ENCODE peak calls at places on chromosomes 16 and 17, in four cellular contexts. E is H9, P is fibroblast of pulmonary artery, X is cardiac fibroblast. S is an unnamed sample.
A peak's percentile ranks its signal among the peaks of the same experiment; 100 is the strongest.

GRCh38 chr17:76135810-76136188 is 5.2 kb downstream of the FOXJ1 start:
- DNase-seq in P (no peak), E (peak; percentile 62), X (no peak), S (peak; percentile 61)

GRCh38 chr17:57735707-57736106 is 9.4 kb downstream of the CCDC182 start:
- DNase-seq in P (no peak), E (peak; percentile 77), X (no peak), S (no peak)

GRCh38 chr16:83305092-83305491 is 502.7 kb upstream of the HSBP1 start:
- DNase-seq in E (no peak), X (peak; percentile 91), P (peak; percentile 92), S (no peak)

GRCh38 chr17:17110520-17110919 is 68.3 kb downstream of the MPRIP start:
- DNase-seq in P (no peak), E (no peak), X (no peak), S (peak; percentile 21)

GRCh38 chr17:78976907-78977680 is 2.6 kb downstream of the LGALS3BP start:
- DNase-seq in P (no peak), X (no peak), E (no peak), S (no peak)

GRCh38 chr16:85049864-85050263 is 22.3 kb downstream of the KIAA0513 start:
- DNase-seq in E (no peak), P (no peak), X (no peak), S (no peak)

GRCh38 chr16:87979352-87979751 is 28.1 kb downstream of the BANP start:
- DNase-seq in P (no peak), X (no peak), E (no peak), S (no peak)

GRCh38 chr17:40485851-40486512 is 15.4 kb downstream of the TNS4 start:
- DNase-seq in X (peak; percentile 100), P (peak; percentile 100), E (no peak), S (no peak)

GRCh38 chr17:49407981-49408501 is 6.6 kb downstream of the PHB1 start:
- DNase-seq in X (peak; percentile 54), E (peak; percentile 92), P (peak; percentile 62), S (no peak)

GRCh38 chr17:31283841-31284240 is 13.2 kb downstream of the OMG start:
- DNase-seq in P (no peak), X (no peak), E (no peak), S (no peak)

GRCh38 chr17:77405867-77406513 is 265.2 kb downstream of the SEC14L1 start:
- DNase-seq in P (no peak), X (no peak), E (no peak), S (no peak)

GRCh38 chr17:79047923-79048825 is 24.2 kb downstream of the C1QTNF1 start:
- DNase-seq in X (peak; percentile 72), P (no peak), E (no peak), S (peak; percentile 86)

GRCh38 chr17:76642994-76643393 is 563 bp downstream of the ST6GALNAC1 start:
- DNase-seq in X (no peak), P (no peak), E (no peak), S (no peak)

GRCh38 chr17:77446959-77447634 is 306.3 kb downstream of the SEC14L1 start:
- DNase-seq in X (no peak), P (no peak), E (no peak), S (no peak)

GRCh38 chr16:66273644-66274334 is 92.7 kb upstream of the CDH5 start:
- DNase-seq in X (peak; percentile 68), P (peak; percentile 44), E (peak; percentile 55), S (no peak)

GRCh38 chr16:77885596-77886295 is 97.4 kb downstream of the VAT1L start:
- DNase-seq in P (no peak), X (peak; percentile 7), E (no peak), S (no peak)

GRCh38 chr16:9499921-9500593 is 408.6 kb downstream of the HAPSTR1 start:
- DNase-seq in E (peak; percentile 52), P (no peak), X (no peak), S (no peak)

GRCh38 chr16:65601781-65602180 is 479.9 kb upstream of the CDH11 start:
- DNase-seq in E (no peak), X (no peak), P (no peak), S (no peak)

GRCh38 chr17:7854078-7854777 is 638 bp upstream of the TMEM88 start:
- DNase-seq in P (no peak), E (peak; percentile 36), X (no peak), S (peak; percentile 93)

GRCh38 chr17:78745407-78746088 is 36.5 kb downstream of the CYTH1 start:
- DNase-seq in E (no peak), P (peak; percentile 69), X (peak; percentile 66), S (no peak)

GRCh38 chr17:41415411-41415810 is 9.0 kb downstream of the KRT37 start:
- DNase-seq in P (no peak), X (no peak), E (no peak), S (no peak)

GRCh38 chr16:89690392-89690901 is 4.0 kb downstream of the CDK10 start:
- DNase-seq in E (no peak), P (no peak), X (no peak), S (peak; percentile 86)

GRCh38 chr17:70552230-70552981 is 383.1 kb downstream of the KCNJ2 start:
- DNase-seq in E (peak; percentile 43), P (peak; percentile 63), X (peak; percentile 72), S (no peak)

GRCh38 chr17:77281024-77281903 is 140.5 kb downstream of the SEC14L1 start:
- DNase-seq in E (peak; percentile 87), P (peak; percentile 49), X (no peak), S (no peak)

GRCh38 chr16:87461466-87461975 is 31.3 kb downstream of the ZCCHC14 start:
- DNase-seq in E (peak; percentile 97), P (peak; percentile 39), X (peak; percentile 47), S (peak; percentile 48)

GRCh38 chr16:85719605-85720318 is 31.0 kb upstream of the GINS2 start:
- DNase-seq in E (no peak), P (no peak), X (no peak), S (no peak)

GRCh38 chr17:72812823-72813222 is 279.7 kb downstream of the SLC39A11 start:
- DNase-seq in P (peak; percentile 13), X (peak; percentile 75), E (no peak), S (no peak)

GRCh38 chr16:31700530-31701388 is 172.8 kb upstream of the ZNF267 start:
- DNase-seq in P (peak; percentile 50), E (no peak), X (peak; percentile 54), S (no peak)

GRCh38 chr16:25553711-25554436 is 137.9 kb upstream of the HS3ST4 start:
- DNase-seq in X (peak; percentile 8), P (no peak), E (peak; percentile 31), S (no peak)

GRCh38 chr16:67104061-67104460 is 5.7 kb upstream of the PHAF1 start:
- DNase-seq in P (peak; percentile 43), X (peak; percentile 54), E (peak; percentile 68), S (no peak)

GRCh38 chr16:80015566-80015965 is 415.0 kb upstream of the MAF start:
- DNase-seq in E (no peak), P (no peak), X (peak; percentile 18), S (no peak)

GRCh38 chr17:78419970-78420820 is 41.7 kb downstream of the PGS1 start:
- DNase-seq in P (no peak), X (no peak), E (no peak), S (no peak)

GRCh38 chr16:85187002-85187401 is 74.7 kb upstream of the CIBAR2 start:
- DNase-seq in X (peak; percentile 19), P (peak; percentile 40), E (no peak), S (no peak)

GRCh38 chr16:51166116-51166515 is 15.0 kb upstream of the SALL1 start:
- DNase-seq in X (no peak), P (no peak), E (no peak), S (no peak)

GRCh38 chr16:72858611-72859493 is 189.1 kb downstream of the ZFHX3 start:
- DNase-seq in X (peak; percentile 59), P (peak; percentile 56), E (no peak), S (no peak)

GRCh38 chr17:4853195-4853762 is 20.1 kb downstream of the MINK1 start:
- DNase-seq in P (no peak), E (no peak), X (no peak), S (no peak)

GRCh38 chr17:4852504-4853075 is 19.4 kb downstream of the MINK1 start:
- DNase-seq in E (no peak), P (peak; percentile 62), X (peak; percentile 43), S (no peak)

GRCh38 chr17:4856937-4857314 is 23.8 kb downstream of the MINK1 start:
- DNase-seq in E (no peak), P (no peak), X (no peak), S (no peak)

GRCh38 chr17:4856271-4856936 is 23.3 kb downstream of the MINK1 start:
- DNase-seq in P (no peak), X (no peak), E (no peak), S (no peak)

DNA sequence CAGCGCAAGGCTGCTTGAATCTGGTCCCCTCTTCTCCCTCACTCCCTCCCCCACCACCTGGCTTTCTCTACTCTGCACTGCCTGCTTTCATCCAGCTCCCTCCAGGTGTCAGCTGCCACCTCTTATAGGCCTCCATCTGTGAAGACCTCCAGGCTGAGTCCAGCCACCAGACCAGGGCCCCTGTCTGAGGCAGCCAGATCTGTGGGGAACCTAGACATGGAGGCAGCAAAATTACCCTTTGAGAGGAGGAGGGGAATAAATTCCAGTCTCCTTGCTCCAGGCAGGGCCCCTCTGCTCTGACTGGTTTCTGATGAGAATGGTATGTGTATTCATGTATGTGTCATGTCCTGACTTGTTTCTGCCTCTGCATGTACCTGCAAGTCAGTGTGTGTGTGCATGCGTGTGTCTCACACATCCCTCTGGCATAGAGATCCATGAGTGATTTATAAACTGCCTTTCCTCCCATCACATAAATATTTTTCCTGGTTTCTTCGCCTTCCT is 21.1 kb downstream of the MINK1 start:
- DNase-seq in P (no peak), E (no peak), X (peak; percentile 15), S (no peak)
- TF ChIP-seq CTCF in P (no peak), E (no peak), X (no peak), S (no peak)

DNA sequence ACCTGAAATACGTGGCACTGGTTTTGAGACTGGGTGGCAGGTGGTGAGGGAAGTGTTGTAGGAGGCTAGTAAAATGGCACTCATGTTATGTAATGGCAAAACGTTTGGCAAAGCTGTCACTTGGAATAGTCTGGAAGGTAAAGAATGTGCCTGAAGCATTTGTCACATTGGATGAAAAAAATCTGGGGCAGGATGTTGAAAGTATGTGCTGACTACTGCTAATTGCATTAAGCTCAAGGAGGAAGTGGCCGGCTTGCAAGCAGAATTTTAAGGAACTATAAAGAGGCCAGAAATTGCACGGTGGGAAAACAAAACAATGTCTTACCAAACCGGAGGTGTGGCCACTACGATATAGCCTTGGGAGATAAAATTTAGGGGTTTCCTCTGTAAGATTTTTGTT is 26.6 kb upstream of the NLRP1 start:
- DNase-seq in E (no peak), P (no peak), X (no peak), S (no peak)
- TF ChIP-seq CTCF in E (no peak), P (no peak), X (no peak), S (no peak)

GRCh38 chr16:68310441-68311315 is at the start of the genes PRMT7 and SLC7A6OS:
- DNase-seq in X (peak; percentile 87), E (peak; percentile 93), P (peak; percentile 85), S (peak; percentile 95)
- TF ChIP-seq CTCF in X (peak; percentile 6), E (no peak), P (no peak), S (peak; percentile 65)

GRCh38 chr17:60139438-60140285 is 10.1 kb upstream of the CA4 start:
- DNase-seq in E (peak; percentile 89), X (peak; percentile 69), P (peak; percentile 71), S (no peak)
- TF ChIP-seq CTCF in E (peak; percentile 67), X (peak; percentile 75), P (peak; percentile 70), S (peak; percentile 84)

S was measured in chondrocyte.